ENCODE peak calls at places on chromosomes 6 and 20, in six cellular contexts. D, L, E, Q, K and X are unnamed samples.

GRCh38 chr6:162854734-162855191 is 127.0 kb downstream of the PACRG start:
- DNase-seq in D (no peak), L (no peak), E (no peak), Q (no peak), K (no peak), X (no peak)

GRCh38 chr20:4897600-4897999 is 103.7 kb downstream of the SLC23A2 start:
- DNase-seq in D (no peak), L (no peak), E (no peak), Q (no peak), K (no peak), X (no peak)

GRCh38 chr20:5222919-5223634 is 93.7 kb downstream of the PROKR2 start:
- DNase-seq in D (peak; percentile 72), L (peak; percentile 67), E (no peak), Q (peak; percentile 16), K (no peak), X (no peak)

GRCh38 chr6:906920-907319 is 214.0 kb upstream of the EXOC2 start:
- DNase-seq in D (no peak), L (no peak), E (no peak), Q (no peak), K (no peak), X (no peak)

GRCh38 chr6:156777866-156778614 is 862 bp downstream of the ARID1B start:
- DNase-seq in D (peak; percentile 58), L (peak; percentile 74), E (peak; percentile 69), Q (no peak), K (no peak), X (no peak)

GRCh38 chr20:38604873-38605303 is 3.3 kb downstream of the ARHGAP40 start:
- DNase-seq in D (no peak), L (no peak), E (no peak), Q (no peak), K (no peak), X (no peak)

GRCh38 chr6:16238658-16239089 is 287 bp downstream of the GMPR start:
- DNase-seq in D (no peak), L (no peak), E (no peak), Q (no peak), K (no peak), X (no peak)

GRCh38 chr20:9457055-9457454 is 57.3 kb upstream of the LAMP5 start:
- DNase-seq in D (no peak), L (no peak), E (no peak), Q (no peak), K (no peak), X (no peak)

GRCh38 chr6:44080561-44081521 is 46.4 kb downstream of the MRPL14 start:
- DNase-seq in D (no peak), L (no peak), E (no peak), Q (no peak), K (no peak), X (no peak)

GRCh38 chr6:147805155-147805554 is 296.7 kb downstream of the SAMD5 start:
- DNase-seq in D (no peak), L (no peak), E (no peak), Q (no peak), K (no peak), X (no peak)

GRCh38 chr6:84052204-84052882 is 18.8 kb downstream of the MRAP2 start:
- DNase-seq in D (no peak), L (no peak), E (peak; percentile 85), Q (no peak), K (peak; percentile 70), X (no peak)

GRCh38 chr6:345747-346388 is 45.7 kb upstream of the IRF4 start:
- DNase-seq in D (no peak), L (peak; percentile 46), E (no peak), Q (no peak), K (no peak), X (no peak)

GRCh38 chr20:2112910-2113309 is 11.3 kb downstream of the STK35 start:
- DNase-seq in D (no peak), L (no peak), E (peak; percentile 12), Q (no peak), K (no peak), X (no peak)

GRCh38 chr6:74651948-74652347 is 553.9 kb downstream of the COL12A1 start:
- DNase-seq in D (no peak), L (no peak), E (no peak), Q (peak; percentile 53), K (no peak), X (no peak)

GRCh38 chr6:129490551-129491245 is 219.3 kb downstream of the ARHGAP18 start:
- DNase-seq in D (peak; percentile 62), L (no peak), E (peak; percentile 80), Q (peak; percentile 86), K (no peak), X (no peak)

GRCh38 chr20:21129861-21130260 is 4.0 kb downstream of the KIZ start:
- DNase-seq in D (no peak), L (no peak), E (no peak), Q (no peak), K (no peak), X (no peak)
- TF ChIP-seq CTCF in D (no peak), L (no peak), E (no peak), Q (no peak), K (no peak), X (no peak)

GRCh38 chr6:5175195-5175594 is 85.6 kb downstream of the LYRM4 start:
- DNase-seq in D (no peak), L (no peak), E (no peak), Q (no peak), K (no peak), X (no peak)
- TF ChIP-seq CTCF in D (peak; percentile 48), L (peak; percentile 16), E (no peak), Q (no peak), K (no peak), X (no peak)

GRCh38 chr6:22906091-22906549 is 336.8 kb downstream of the HDGFL1 start:
- DNase-seq in D (no peak), L (no peak), E (no peak), Q (no peak), K (no peak), X (no peak)
- TF ChIP-seq CTCF in D (no peak), L (peak; percentile 20), E (peak; percentile 29), Q (peak; percentile 21), K (no peak), X (no peak)

GRCh38 chr6:45946352-45946751 is 69.3 kb downstream of the CLIC5 start:
- DNase-seq in D (no peak), L (no peak), E (no peak), Q (peak; percentile 74), K (no peak), X (no peak)
- TF ChIP-seq CTCF in D (no peak), L (peak; percentile 33), E (no peak), Q (peak; percentile 77), K (no peak), X (no peak)